ENCODE peak calls at places on chromosomes 11 and 22, in six cellular contexts. One of them, this sample, is unnamed.
A peak's percentile ranks its signal among the peaks of the same experiment; 100 is the strongest.

GRCh38 chr11:133713406-133713805 is 131.9 kb downstream of the SPATA19 start:
- DNase-seq in HepG2: no peak
- DNase-seq in neural crest cell: no peak
- DNase-seq in hypothalamus: no peak
- DNase-seq in naive thymus-derived CD4-positive, alpha-beta T cell: no peak
- DNase-seq in LoVo: no peak
- DNase-seq in this sample: no peak

GRCh38 chr11:83648610-83649467 is 362.7 kb upstream of the CCDC90B start:
- DNase-seq in neural crest cell: no peak
- DNase-seq in HepG2: peak; percentile 60
- DNase-seq in hypothalamus: no peak
- DNase-seq in naive thymus-derived CD4-positive, alpha-beta T cell: no peak
- DNase-seq in LoVo: no peak
- DNase-seq in this sample: no peak

GRCh38 chr11:15073361-15074205 is at the start of gene CALCB:
- DNase-seq in HepG2: no peak
- DNase-seq in LoVo: no peak
- DNase-seq in hypothalamus: no peak
- DNase-seq in naive thymus-derived CD4-positive, alpha-beta T cell: peak; percentile 18
- DNase-seq in neural crest cell: no peak
- DNase-seq in this sample: peak; percentile 50

GRCh38 chr11:100636536-100636935 is 50.6 kb upstream of the ARHGAP42 start:
- DNase-seq in LoVo: no peak
- DNase-seq in neural crest cell: no peak
- DNase-seq in naive thymus-derived CD4-positive, alpha-beta T cell: no peak
- DNase-seq in HepG2: no peak
- DNase-seq in hypothalamus: no peak
- DNase-seq in this sample: no peak

GRCh38 chr11:22976146-22976545 is 115.9 kb upstream of the CCDC179 start:
- DNase-seq in naive thymus-derived CD4-positive, alpha-beta T cell: no peak
- DNase-seq in LoVo: no peak
- DNase-seq in HepG2: no peak
- DNase-seq in hypothalamus: no peak
- DNase-seq in neural crest cell: no peak
- DNase-seq in this sample: peak; percentile 83

GRCh38 chr11:11916981-11917399 is 75.2 kb downstream of the USP47 start:
- DNase-seq in HepG2: peak; percentile 2
- DNase-seq in neural crest cell: no peak
- DNase-seq in LoVo: no peak
- DNase-seq in naive thymus-derived CD4-positive, alpha-beta T cell: no peak
- DNase-seq in hypothalamus: no peak
- DNase-seq in this sample: no peak

GRCh38 chr11:19553683-19554333 is 158.8 kb upstream of the NAV2 start:
- DNase-seq in hypothalamus: peak; percentile 76
- DNase-seq in LoVo: peak; percentile 66
- DNase-seq in naive thymus-derived CD4-positive, alpha-beta T cell: peak; percentile 39
- DNase-seq in HepG2: peak; percentile 49
- DNase-seq in neural crest cell: peak; percentile 93
- DNase-seq in this sample: peak; percentile 78

GRCh38 chr11:779955-780532 is 2.8 kb upstream of the GATD1 start:
- DNase-seq in naive thymus-derived CD4-positive, alpha-beta T cell: no peak
- DNase-seq in HepG2: no peak
- DNase-seq in LoVo: no peak
- DNase-seq in hypothalamus: no peak
- DNase-seq in neural crest cell: no peak
- DNase-seq in this sample: peak; percentile 9

GRCh38 chr11:63613517-63614135 is 607 bp downstream of the PLAAT3 start:
- DNase-seq in LoVo: peak; percentile 37
- DNase-seq in neural crest cell: no peak
- DNase-seq in hypothalamus: peak; percentile 59
- DNase-seq in naive thymus-derived CD4-positive, alpha-beta T cell: peak; percentile 49
- DNase-seq in HepG2: no peak
- DNase-seq in this sample: peak; percentile 34

GRCh38 chr11:90845126-90845525 is 622.3 kb upstream of the CHORDC1 start:
- DNase-seq in neural crest cell: no peak
- DNase-seq in naive thymus-derived CD4-positive, alpha-beta T cell: no peak
- DNase-seq in hypothalamus: no peak
- DNase-seq in LoVo: no peak
- DNase-seq in HepG2: no peak
- DNase-seq in this sample: no peak

GRCh38 chr11:124895471-124895971 is 2.1 kb downstream of the ROBO4 start:
- DNase-seq in neural crest cell: no peak
- DNase-seq in LoVo: no peak
- DNase-seq in HepG2: no peak
- DNase-seq in hypothalamus: no peak
- DNase-seq in naive thymus-derived CD4-positive, alpha-beta T cell: no peak
- DNase-seq in this sample: no peak

GRCh38 chr11:8282621-8283509 is 19.2 kb upstream of the LMO1 start:
- DNase-seq in LoVo: no peak
- DNase-seq in neural crest cell: no peak
- DNase-seq in hypothalamus: no peak
- DNase-seq in HepG2: no peak
- DNase-seq in naive thymus-derived CD4-positive, alpha-beta T cell: no peak
- DNase-seq in this sample: peak; percentile 16

GRCh38 chr11:113884361-113884836 is 9.0 kb upstream of the USP28 start:
- DNase-seq in naive thymus-derived CD4-positive, alpha-beta T cell: no peak
- DNase-seq in HepG2: peak; percentile 45
- DNase-seq in neural crest cell: no peak
- DNase-seq in LoVo: no peak
- DNase-seq in hypothalamus: no peak
- DNase-seq in this sample: peak; percentile 17

GRCh38 chr11:1843098-1843473 is 4.3 kb downstream of the TNNI2 start:
- DNase-seq in naive thymus-derived CD4-positive, alpha-beta T cell: no peak
- DNase-seq in hypothalamus: no peak
- DNase-seq in HepG2: no peak
- DNase-seq in LoVo: no peak
- DNase-seq in neural crest cell: no peak
- DNase-seq in this sample: peak; percentile 40

GRCh38 chr11:65215441-65216076 is 33.8 kb downstream of the CAPN1 start:
- DNase-seq in HepG2: no peak
- DNase-seq in naive thymus-derived CD4-positive, alpha-beta T cell: no peak
- DNase-seq in neural crest cell: no peak
- DNase-seq in hypothalamus: no peak
- DNase-seq in LoVo: no peak
- DNase-seq in this sample: no peak

GRCh38 chr11:41612415-41612814 is 153.0 kb upstream of the LRRC4C start:
- DNase-seq in hypothalamus: no peak
- DNase-seq in naive thymus-derived CD4-positive, alpha-beta T cell: no peak
- DNase-seq in HepG2: no peak
- DNase-seq in neural crest cell: no peak
- DNase-seq in LoVo: no peak
- DNase-seq in this sample: no peak

GRCh38 chr22:31846161-31847115 is 92.6 kb downstream of the DEPDC5 start:
- DNase-seq in LoVo: no peak
- DNase-seq in naive thymus-derived CD4-positive, alpha-beta T cell: peak; percentile 4
- DNase-seq in HepG2: no peak
- DNase-seq in hypothalamus: no peak
- DNase-seq in neural crest cell: peak; percentile 34
- DNase-seq in this sample: no peak

GRCh38 chr11:72860010-72860409 is 45.8 kb downstream of the ATG16L2 start:
- DNase-seq in LoVo: no peak
- DNase-seq in neural crest cell: no peak
- DNase-seq in HepG2: no peak
- DNase-seq in hypothalamus: no peak
- DNase-seq in naive thymus-derived CD4-positive, alpha-beta T cell: no peak
- DNase-seq in this sample: no peak

GRCh38 chr11:373716-374551 is 4.6 kb downstream of the B4GALNT4 start:
- DNase-seq in naive thymus-derived CD4-positive, alpha-beta T cell: no peak
- DNase-seq in neural crest cell: peak; percentile 55
- DNase-seq in HepG2: peak; percentile 91
- DNase-seq in LoVo: no peak
- DNase-seq in hypothalamus: peak; percentile 54
- DNase-seq in this sample: no peak

GRCh38 chr11:1236316-1237127 is 13.7 kb downstream of the MUC5B start:
- DNase-seq in HepG2: no peak
- DNase-seq in neural crest cell: no peak
- DNase-seq in LoVo: no peak
- DNase-seq in hypothalamus: no peak
- DNase-seq in naive thymus-derived CD4-positive, alpha-beta T cell: no peak
- DNase-seq in this sample: peak; percentile 3

GRCh38 chr11:61972112-61972795 is 4.8 kb upstream of the FTH1 start:
- DNase-seq in HepG2: no peak
- DNase-seq in neural crest cell: no peak
- DNase-seq in naive thymus-derived CD4-positive, alpha-beta T cell: no peak
- DNase-seq in hypothalamus: no peak
- DNase-seq in LoVo: no peak
- DNase-seq in this sample: no peak

GRCh38 chr11:64036081-64037026 is 623 bp downstream of the FLRT1 start:
- DNase-seq in neural crest cell: no peak
- DNase-seq in naive thymus-derived CD4-positive, alpha-beta T cell: no peak
- DNase-seq in LoVo: no peak
- DNase-seq in HepG2: no peak
- DNase-seq in hypothalamus: peak; percentile 29
- DNase-seq in this sample: peak; percentile 27

GRCh38 chr11:31968774-31969433 is 122.0 kb upstream of the RCN1 start:
- DNase-seq in HepG2: no peak
- DNase-seq in naive thymus-derived CD4-positive, alpha-beta T cell: no peak
- DNase-seq in hypothalamus: no peak
- DNase-seq in LoVo: no peak
- DNase-seq in neural crest cell: no peak
- DNase-seq in this sample: no peak

GRCh38 chr11:125404136-125404810 is 91.8 kb downstream of the FEZ1 start:
- DNase-seq in naive thymus-derived CD4-positive, alpha-beta T cell: no peak
- DNase-seq in LoVo: no peak
- DNase-seq in neural crest cell: no peak
- DNase-seq in hypothalamus: no peak
- DNase-seq in HepG2: no peak
- DNase-seq in this sample: no peak

GRCh38 chr11:72102162-72102561 is 935 bp downstream of the LAMTOR1 start:
- DNase-seq in neural crest cell: no peak
- DNase-seq in HepG2: no peak
- DNase-seq in hypothalamus: no peak
- DNase-seq in LoVo: no peak
- DNase-seq in naive thymus-derived CD4-positive, alpha-beta T cell: no peak
- DNase-seq in this sample: no peak

GRCh38 chr22:22010358-22010757 is 27.8 kb upstream of the TOP3B start:
- DNase-seq in HepG2: no peak
- DNase-seq in naive thymus-derived CD4-positive, alpha-beta T cell: no peak
- DNase-seq in neural crest cell: no peak
- DNase-seq in hypothalamus: no peak
- DNase-seq in LoVo: no peak
- DNase-seq in this sample: no peak

GRCh38 chr11:34034053-34034452 is 17.5 kb upstream of the CAPRIN1 start:
- DNase-seq in neural crest cell: no peak
- DNase-seq in HepG2: no peak
- DNase-seq in hypothalamus: no peak
- DNase-seq in LoVo: no peak
- DNase-seq in naive thymus-derived CD4-positive, alpha-beta T cell: no peak
- DNase-seq in this sample: no peak

GRCh38 chr22:47795477-47796127 is 1033.2 kb downstream of the TBC1D22A start:
- DNase-seq in hypothalamus: no peak
- DNase-seq in HepG2: no peak
- DNase-seq in neural crest cell: no peak
- DNase-seq in LoVo: no peak
- DNase-seq in naive thymus-derived CD4-positive, alpha-beta T cell: no peak
- DNase-seq in this sample: no peak

GRCh38 chr11:88405853-88406252 is 68.3 kb upstream of the CTSC start:
- DNase-seq in LoVo: no peak
- DNase-seq in hypothalamus: no peak
- DNase-seq in neural crest cell: no peak
- DNase-seq in HepG2: no peak
- DNase-seq in naive thymus-derived CD4-positive, alpha-beta T cell: no peak
- DNase-seq in this sample: no peak

GRCh38 chr22:46830001-46830715 is 67.7 kb downstream of the TBC1D22A start:
- DNase-seq in LoVo: peak; percentile 59
- DNase-seq in hypothalamus: peak; percentile 16
- DNase-seq in naive thymus-derived CD4-positive, alpha-beta T cell: no peak
- DNase-seq in neural crest cell: no peak
- DNase-seq in HepG2: no peak
- DNase-seq in this sample: peak; percentile 30

GRCh38 chr11:132631956-132632355 is 900.3 kb downstream of the OPCML start:
- DNase-seq in naive thymus-derived CD4-positive, alpha-beta T cell: no peak
- DNase-seq in HepG2: no peak
- DNase-seq in neural crest cell: no peak
- DNase-seq in LoVo: no peak
- DNase-seq in hypothalamus: no peak
- DNase-seq in this sample: no peak

GRCh38 chr11:14232652-14233051 is 126.3 kb downstream of the RRAS2 start:
- DNase-seq in LoVo: no peak
- DNase-seq in HepG2: no peak
- DNase-seq in hypothalamus: no peak
- DNase-seq in naive thymus-derived CD4-positive, alpha-beta T cell: no peak
- DNase-seq in neural crest cell: no peak
- DNase-seq in this sample: no peak

GRCh38 chr11:134481135-134481534 is 69.1 kb upstream of the B3GAT1 start:
- DNase-seq in hypothalamus: no peak
- DNase-seq in HepG2: no peak
- DNase-seq in neural crest cell: no peak
- DNase-seq in LoVo: no peak
- DNase-seq in naive thymus-derived CD4-positive, alpha-beta T cell: no peak
- DNase-seq in this sample: no peak

GRCh38 chr11:34332524-34332923 is 25.3 kb downstream of the ABTB2 start:
- DNase-seq in neural crest cell: no peak
- DNase-seq in naive thymus-derived CD4-positive, alpha-beta T cell: no peak
- DNase-seq in HepG2: peak; percentile 80
- DNase-seq in hypothalamus: no peak
- DNase-seq in LoVo: no peak
- DNase-seq in this sample: no peak